ENCODE peak calls at places on chromosomes 11 and 22, in four cellular contexts. One of them, this sample, is unnamed.

GRCh38 chr22:37428649-37429586 is 1.6 kb upstream of the ELFN2 start:
- DNase-seq in brain microvascular endothelial cell: no peak
- DNase-seq in HFFc6: no peak
- DNase-seq in endothelial cell: peak
- DNase-seq in this sample: no peak

GRCh38 chr11:10438451-10438850 is 16.6 kb upstream of the AMPD3 start:
- DNase-seq in endothelial cell: no peak
- DNase-seq in HFFc6: no peak
- DNase-seq in brain microvascular endothelial cell: peak
- DNase-seq in this sample: no peak

GRCh38 chr11:13117344-13117743 is 108.2 kb downstream of the RASSF10 start:
- DNase-seq in HFFc6: no peak
- DNase-seq in endothelial cell: no peak
- DNase-seq in brain microvascular endothelial cell: no peak
- DNase-seq in this sample: no peak

GRCh38 chr22:37501610-37502341 is 15.6 kb upstream of the MFNG start:
- DNase-seq in endothelial cell: no peak
- DNase-seq in brain microvascular endothelial cell: peak
- DNase-seq in HFFc6: peak
- DNase-seq in this sample: peak

GRCh38 chr11:17504330-17505107 is 27.9 kb upstream of the ABCC8 start:
- DNase-seq in HFFc6: peak
- DNase-seq in endothelial cell: peak
- DNase-seq in brain microvascular endothelial cell: peak
- DNase-seq in this sample: no peak

GRCh38 chr11:101019870-101020269 is 109.7 kb downstream of the PGR start:
- DNase-seq in HFFc6: no peak
- DNase-seq in brain microvascular endothelial cell: no peak
- DNase-seq in endothelial cell: no peak
- DNase-seq in this sample: no peak

GRCh38 chr11:86755196-86755595 is 45.1 kb upstream of the PRSS23 start:
- DNase-seq in brain microvascular endothelial cell: no peak
- DNase-seq in endothelial cell: no peak
- DNase-seq in HFFc6: no peak
- DNase-seq in this sample: no peak

GRCh38 chr11:108069947-108070346 is 51.4 kb upstream of the ACAT1 start:
- DNase-seq in HFFc6: peak
- DNase-seq in endothelial cell: no peak
- DNase-seq in brain microvascular endothelial cell: peak
- DNase-seq in this sample: peak

GRCh38 chr11:993632-994167 is 42.8 kb downstream of the MUC6 start:
- DNase-seq in HFFc6: no peak
- DNase-seq in endothelial cell: no peak
- DNase-seq in brain microvascular endothelial cell: no peak
- DNase-seq in this sample: no peak

GRCh38 chr11:134008593-134008992 is 51.8 kb upstream of the IGSF9B start:
- DNase-seq in brain microvascular endothelial cell: no peak
- DNase-seq in HFFc6: no peak
- DNase-seq in endothelial cell: no peak
- DNase-seq in this sample: no peak

GRCh38 chr11:20042025-20042639 is 118.1 kb downstream of the DBX1 start:
- DNase-seq in HFFc6: no peak
- DNase-seq in brain microvascular endothelial cell: peak
- DNase-seq in endothelial cell: no peak
- DNase-seq in this sample: no peak

GRCh38 chr11:1121343-1122331 is 36.1 kb upstream of the MUC5AC start:
- DNase-seq in endothelial cell: peak
- DNase-seq in HFFc6: no peak
- DNase-seq in brain microvascular endothelial cell: no peak
- DNase-seq in this sample: no peak

GRCh38 chr22:26461188-26461810 is 22.3 kb downstream of the HPS4 start:
- DNase-seq in HFFc6: peak
- DNase-seq in brain microvascular endothelial cell: peak
- DNase-seq in endothelial cell: peak
- DNase-seq in this sample: no peak

GRCh38 chr11:17423533-17424310 is 35.3 kb upstream of the KCNJ11 start:
- DNase-seq in HFFc6: no peak
- DNase-seq in endothelial cell: no peak
- DNase-seq in brain microvascular endothelial cell: no peak
- DNase-seq in this sample: no peak

GRCh38 chr11:35006389-35007128 is 90.1 kb downstream of the PDHX start:
- DNase-seq in HFFc6: no peak
- DNase-seq in endothelial cell: no peak
- DNase-seq in brain microvascular endothelial cell: no peak
- DNase-seq in this sample: no peak

GRCh38 chr11:18700872-18701271 is 2.3 kb downstream of the TMEM86A start:
- DNase-seq in brain microvascular endothelial cell: no peak
- DNase-seq in endothelial cell: no peak
- DNase-seq in HFFc6: no peak
- DNase-seq in this sample: no peak

DNA sequence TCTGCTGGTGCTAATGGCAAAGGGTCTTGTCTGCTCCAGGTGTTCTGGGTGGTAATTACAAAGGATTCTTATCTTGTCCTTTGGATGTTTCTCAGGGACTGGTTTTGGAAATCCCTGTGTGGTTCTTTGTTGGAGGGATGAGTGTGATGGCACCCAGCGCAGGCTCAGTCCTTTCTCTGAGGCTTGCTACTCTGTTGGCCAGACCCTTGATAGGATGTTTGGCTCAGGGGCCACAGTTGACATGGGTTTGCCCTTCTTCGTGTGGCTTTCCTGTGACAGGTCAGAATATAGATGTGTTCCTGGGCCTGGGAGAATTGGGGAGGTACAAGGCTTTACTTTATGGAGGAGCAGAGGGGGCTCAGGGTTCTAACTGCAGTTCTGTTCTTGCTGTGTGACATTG is 4.0 kb downstream of the ARHGEF17 start:
- DNase-seq in HFFc6: no peak
- DNase-seq in brain microvascular endothelial cell: no peak
- DNase-seq in endothelial cell: no peak
- DNase-seq in this sample: no peak
- TF ChIP-seq CTCF in HFFc6: no peak
- TF ChIP-seq CTCF in brain microvascular endothelial cell: no peak
- TF ChIP-seq CTCF in endothelial cell: no peak
- TF ChIP-seq CTCF in this sample: no peak

DNA sequence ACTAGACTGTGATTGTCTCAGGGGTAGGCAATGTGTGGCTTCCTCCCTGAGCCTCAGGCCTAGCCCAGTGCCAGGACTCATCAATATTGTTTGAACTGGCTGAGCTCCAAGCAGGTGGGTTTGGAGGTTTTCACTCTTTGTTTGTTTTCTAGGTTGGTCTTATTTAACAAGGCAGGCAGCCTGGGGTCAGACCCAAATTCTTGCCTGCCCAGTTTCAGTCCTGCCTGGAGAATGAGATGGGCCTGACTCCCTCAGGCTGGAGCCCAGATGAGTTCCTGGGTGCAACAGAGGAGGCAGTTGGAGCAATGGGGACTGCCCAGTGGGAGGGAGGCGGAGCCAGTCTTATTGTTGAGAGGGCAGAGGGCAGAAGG is 28.3 kb upstream of the TP53I11 start:
- DNase-seq in endothelial cell: no peak
- DNase-seq in HFFc6: no peak
- DNase-seq in brain microvascular endothelial cell: no peak
- DNase-seq in this sample: no peak
- TF ChIP-seq CTCF in endothelial cell: no peak
- TF ChIP-seq CTCF in HFFc6: no peak
- TF ChIP-seq CTCF in brain microvascular endothelial cell: no peak
- TF ChIP-seq CTCF in this sample: no peak

DNA sequence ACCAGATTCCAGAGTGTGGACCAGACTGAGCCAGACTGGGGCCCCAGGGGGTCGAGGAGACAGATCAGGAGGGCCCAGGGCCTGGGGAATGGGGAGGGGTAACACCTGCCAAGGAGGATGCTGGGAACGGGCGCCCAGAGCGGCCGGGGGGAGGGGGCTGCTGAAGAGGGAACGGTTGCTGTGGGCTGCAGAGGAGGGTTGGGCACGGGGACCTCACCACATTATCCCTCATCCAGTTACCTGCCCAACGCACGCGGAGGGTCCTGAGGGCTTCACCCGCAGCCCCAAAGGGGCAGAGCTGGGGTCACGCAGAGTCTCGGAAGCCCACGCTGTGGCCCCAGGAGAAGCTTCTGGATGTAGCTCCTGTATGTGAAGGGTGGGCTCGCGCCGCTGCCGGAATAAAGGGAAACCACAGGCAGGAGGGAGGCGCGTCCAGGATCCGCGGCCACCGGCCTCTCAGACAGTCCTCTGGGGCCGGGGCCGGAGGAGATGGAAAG is 927 bp upstream of the SELENOO start:
- DNase-seq in endothelial cell: no peak
- DNase-seq in HFFc6: no peak
- DNase-seq in brain microvascular endothelial cell: no peak
- DNase-seq in this sample: no peak
- TF ChIP-seq CTCF in endothelial cell: no peak
- TF ChIP-seq CTCF in HFFc6: no peak
- TF ChIP-seq CTCF in brain microvascular endothelial cell: no peak
- TF ChIP-seq CTCF in this sample: no peak

GRCh38 chr11:102226702-102227101 is 90.6 kb upstream of the BIRC3 start:
- DNase-seq in endothelial cell: no peak
- DNase-seq in brain microvascular endothelial cell: peak
- DNase-seq in HFFc6: peak
- DNase-seq in this sample: no peak
- TF ChIP-seq CTCF in endothelial cell: no peak
- TF ChIP-seq CTCF in brain microvascular endothelial cell: no peak
- TF ChIP-seq CTCF in HFFc6: no peak
- TF ChIP-seq CTCF in this sample: no peak

GRCh38 chr11:81963018-81963417 is 770.6 kb downstream of the FAM181B start:
- DNase-seq in endothelial cell: no peak
- DNase-seq in brain microvascular endothelial cell: no peak
- DNase-seq in HFFc6: no peak
- DNase-seq in this sample: no peak
- TF ChIP-seq CTCF in endothelial cell: peak
- TF ChIP-seq CTCF in brain microvascular endothelial cell: peak
- TF ChIP-seq CTCF in HFFc6: no peak
- TF ChIP-seq CTCF in this sample: no peak

GRCh38 chr11:96052921-96053631 is 129.2 kb upstream of the MTMR2 start:
- DNase-seq in brain microvascular endothelial cell: peak
- DNase-seq in HFFc6: peak
- DNase-seq in endothelial cell: no peak
- DNase-seq in this sample: no peak

GRCh38 chr11:96051820-96052219 is 127.9 kb upstream of the MTMR2 start:
- DNase-seq in endothelial cell: no peak
- DNase-seq in HFFc6: no peak
- DNase-seq in brain microvascular endothelial cell: no peak
- DNase-seq in this sample: no peak

GRCh38 chr11:96056581-96056980 is 132.7 kb upstream of the MTMR2 start:
- DNase-seq in endothelial cell: no peak
- DNase-seq in HFFc6: no peak
- DNase-seq in brain microvascular endothelial cell: no peak
- DNase-seq in this sample: no peak

GRCh38 chr11:96055706-96056387 is 131.9 kb upstream of the MTMR2 start:
- DNase-seq in brain microvascular endothelial cell: peak
- DNase-seq in endothelial cell: no peak
- DNase-seq in HFFc6: peak
- DNase-seq in this sample: no peak

GRCh38 chr11:96054870-96055705 is 131.2 kb upstream of the MTMR2 start:
- DNase-seq in endothelial cell: no peak
- DNase-seq in HFFc6: peak
- DNase-seq in brain microvascular endothelial cell: no peak
- DNase-seq in this sample: no peak
- TF ChIP-seq CTCF in endothelial cell: peak
- TF ChIP-seq CTCF in HFFc6: peak
- TF ChIP-seq CTCF in brain microvascular endothelial cell: peak
- TF ChIP-seq CTCF in this sample: peak

GRCh38 chr11:72534859-72535547 is 100.7 kb upstream of the CLPB start:
- DNase-seq in HFFc6: peak
- DNase-seq in brain microvascular endothelial cell: no peak
- DNase-seq in endothelial cell: no peak
- DNase-seq in this sample: peak
- TF ChIP-seq CTCF in HFFc6: peak
- TF ChIP-seq CTCF in brain microvascular endothelial cell: peak
- TF ChIP-seq CTCF in endothelial cell: peak
- TF ChIP-seq CTCF in this sample: no peak

GRCh38 chr11:70471254-70471653 is 72.9 kb downstream of the CTTN start:
- DNase-seq in HFFc6: peak
- DNase-seq in brain microvascular endothelial cell: peak
- DNase-seq in endothelial cell: peak
- DNase-seq in this sample: no peak
- TF ChIP-seq CTCF in HFFc6: peak
- TF ChIP-seq CTCF in brain microvascular endothelial cell: peak
- TF ChIP-seq CTCF in endothelial cell: no peak
- TF ChIP-seq CTCF in this sample: no peak

GRCh38 chr11:33125025-33125424 is 36.3 kb downstream of the CSTF3 start:
- DNase-seq in brain microvascular endothelial cell: no peak
- DNase-seq in endothelial cell: no peak
- DNase-seq in HFFc6: no peak
- DNase-seq in this sample: no peak
- TF ChIP-seq CTCF in brain microvascular endothelial cell: no peak
- TF ChIP-seq CTCF in endothelial cell: no peak
- TF ChIP-seq CTCF in HFFc6: no peak
- TF ChIP-seq CTCF in this sample: no peak